ENCODE peak calls at places on chromosomes 6 and 20, in four cellular contexts. T is esophagus muscularis mucosa, M is sigmoid colon, G is psoas muscle. U is an unnamed sample. For H3K27me3, the result is how much of the 10 kb centered on the place peaks cover.

GRCh38 chr20:50663095-50663821 is 28.1 kb downstream of the RIPOR3 start:
- DNase-seq in T (no peak), M (no peak), G (no peak), U (no peak)

GRCh38 chr6:16752206-16752867 is 8.9 kb downstream of the ATXN1 start:
- DNase-seq in T (no peak), M (no peak), G (no peak), U (no peak)

GRCh38 chr6:142385352-142385751 is 83.5 kb downstream of the ADGRG6 start:
- DNase-seq in T (no peak), M (no peak), G (no peak), U (no peak)

GRCh38 chr6:999552-999951 is 306.6 kb upstream of the EXOC2 start:
- DNase-seq in T (no peak), M (no peak), G (no peak), U (no peak)

GRCh38 chr20:21156266-21156665 is 30.4 kb downstream of the KIZ start:
- DNase-seq in T (no peak), M (no peak), G (no peak), U (no peak)

GRCh38 chr6:26575494-26575939 is 21.2 kb upstream of the ABT1 start:
- DNase-seq in T (no peak), M (no peak), G (no peak), U (no peak)

GRCh38 chr6:143514996-143515760 is 3.7 kb upstream of the FUCA2 start:
- DNase-seq in T (no peak), M (peak), G (peak), U (no peak)

GRCh38 chr6:117947234-117947633 is 40.2 kb downstream of the SLC35F1 start:
- DNase-seq in T (no peak), M (no peak), G (no peak), U (no peak)

GRCh38 chr6:156808287-156808686 is 31.1 kb downstream of the ARID1B start:
- DNase-seq in T (no peak), M (no peak), G (no peak), U (no peak)

DNA sequence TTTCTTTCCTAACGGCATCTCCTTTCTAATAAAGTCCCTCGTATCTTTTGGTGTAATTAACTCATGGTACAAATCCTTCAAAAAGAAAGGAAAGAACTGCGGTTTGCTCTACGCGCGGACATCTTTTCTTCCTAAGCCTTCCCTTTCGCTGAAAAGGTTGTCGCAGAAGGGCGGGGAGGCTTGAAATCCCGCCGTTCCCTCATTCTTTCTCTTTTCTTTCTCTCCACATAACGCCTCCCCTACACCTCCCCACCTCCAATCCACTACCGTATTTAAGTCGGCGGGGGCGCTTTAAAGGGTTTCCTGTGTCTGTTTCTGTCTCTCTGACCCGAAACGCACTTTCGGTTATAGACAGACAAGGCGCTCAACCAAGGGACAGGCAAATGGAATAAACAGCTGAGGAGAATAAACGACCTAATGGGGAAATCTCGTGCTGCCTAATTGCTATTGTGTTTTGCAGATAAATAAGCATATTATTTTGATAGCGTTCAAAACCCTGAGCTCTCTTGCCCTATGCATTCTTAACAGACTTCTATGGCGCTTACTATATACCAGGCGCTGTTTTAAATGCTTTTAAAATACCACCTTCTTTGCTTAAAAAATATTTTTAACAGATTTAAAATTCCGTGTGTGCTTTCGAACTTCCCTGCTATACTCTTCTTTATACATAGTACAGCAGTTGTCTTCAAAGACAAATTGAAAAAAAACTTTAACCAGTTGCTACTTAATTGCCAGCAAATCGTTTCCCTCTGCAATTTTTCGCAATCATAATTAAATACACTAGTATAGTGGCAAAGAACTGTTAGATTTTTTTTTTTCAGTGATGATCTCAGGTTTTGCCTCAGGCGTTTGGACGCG is 2.5 kb upstream of the HEY2 start:
- DNase-seq in T (no peak), M (peak), G (peak), U (no peak)
- H3K27me3 ChIP-seq in T (half or more), M (under half), G (under half), U (under half)

DNA sequence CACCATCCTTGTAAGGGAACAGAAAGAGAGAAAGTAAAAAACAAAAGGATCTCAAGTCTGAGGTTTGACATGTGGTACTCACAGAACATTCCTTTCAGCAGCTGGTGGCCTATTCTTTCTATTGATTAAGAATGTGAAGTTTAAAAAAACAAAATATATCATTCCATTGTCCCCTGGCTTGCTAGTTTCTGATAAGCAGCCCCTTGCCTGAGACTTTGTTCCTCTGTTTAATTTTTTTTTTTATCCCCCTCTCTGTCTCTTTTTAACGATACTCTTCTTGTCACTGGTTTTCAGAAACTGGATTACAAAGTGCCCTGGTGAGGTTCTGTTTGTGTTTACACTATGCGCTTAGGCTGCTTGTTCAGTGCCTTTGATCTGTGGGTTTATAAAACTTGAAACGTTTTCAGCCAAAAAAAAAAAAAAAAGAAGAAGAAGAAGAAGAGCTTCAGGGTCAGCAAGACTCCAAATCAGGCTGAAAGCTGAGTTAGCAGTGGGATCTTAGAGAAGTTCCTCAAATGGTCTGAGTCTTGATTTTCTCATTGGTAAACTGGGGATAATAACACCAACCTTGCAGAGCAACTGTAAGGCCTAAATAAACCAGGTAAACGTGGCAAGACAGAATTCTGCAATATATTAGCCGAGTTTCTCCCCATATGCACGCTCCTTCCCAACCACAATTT is 45.1 kb upstream of the SLC22A23 start:
- DNase-seq in T (no peak), M (no peak), G (no peak), U (no peak)
- H3K27ac ChIP-seq in T (no peak), M (no peak), G (no peak), U (no peak)

GRCh38 chr20:61878478-61879302 is 187.0 kb downstream of the TAF4 start:
- DNase-seq in T (no peak), M (no peak), G (peak), U (no peak)

GRCh38 chr20:61877776-61878477 is 187.8 kb downstream of the TAF4 start:
- DNase-seq in T (no peak), M (no peak), G (no peak), U (no peak)

GRCh38 chr20:61876931-61877330 is 188.8 kb downstream of the TAF4 start:
- DNase-seq in T (no peak), M (no peak), G (no peak), U (no peak)

GRCh38 chr20:61875996-61876395 is 189.7 kb downstream of the TAF4 start:
- DNase-seq in T (no peak), M (no peak), G (no peak), U (no peak)

DNA sequence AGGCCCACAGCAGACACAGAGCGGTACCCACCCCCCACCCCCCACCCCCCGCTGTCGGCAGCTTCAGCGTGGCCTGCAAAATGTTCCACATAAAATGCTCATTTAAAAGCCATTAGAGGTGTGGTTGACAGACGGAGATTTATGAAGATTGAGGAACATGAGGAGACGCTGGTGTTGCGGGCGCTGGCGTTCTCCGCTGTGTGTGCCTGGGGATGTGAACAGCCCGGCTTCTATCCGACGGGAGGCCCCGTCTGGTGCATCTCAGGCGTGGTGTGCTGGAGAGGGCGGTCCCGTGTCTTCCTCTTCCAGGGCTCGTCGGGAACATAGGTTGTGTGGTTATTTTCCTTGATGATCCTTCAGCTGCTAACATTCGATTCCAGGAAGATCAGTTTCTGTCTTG is 188.3 kb downstream of the TAF4 start:
- DNase-seq in T (no peak), M (no peak), G (no peak), U (no peak)
- H3K27me3 ChIP-seq in T (half or more), M (under half), G (under half), U (under half)

GRCh38 chr6:56709650-56710049 is 67.0 kb upstream of the DST start:
- DNase-seq in T (no peak), M (no peak), G (no peak), U (no peak)

GRCh38 chr6:56713285-56713684 is 70.6 kb upstream of the DST start:
- DNase-seq in T (no peak), M (peak), G (peak), U (no peak)

GRCh38 chr6:56710967-56711366 is 68.3 kb upstream of the DST start:
- DNase-seq in T (no peak), M (no peak), G (no peak), U (no peak)

GRCh38 chr6:56706981-56707726 is 64.5 kb upstream of the DST start:
- DNase-seq in T (no peak), M (no peak), G (no peak), U (no peak)

DNA sequence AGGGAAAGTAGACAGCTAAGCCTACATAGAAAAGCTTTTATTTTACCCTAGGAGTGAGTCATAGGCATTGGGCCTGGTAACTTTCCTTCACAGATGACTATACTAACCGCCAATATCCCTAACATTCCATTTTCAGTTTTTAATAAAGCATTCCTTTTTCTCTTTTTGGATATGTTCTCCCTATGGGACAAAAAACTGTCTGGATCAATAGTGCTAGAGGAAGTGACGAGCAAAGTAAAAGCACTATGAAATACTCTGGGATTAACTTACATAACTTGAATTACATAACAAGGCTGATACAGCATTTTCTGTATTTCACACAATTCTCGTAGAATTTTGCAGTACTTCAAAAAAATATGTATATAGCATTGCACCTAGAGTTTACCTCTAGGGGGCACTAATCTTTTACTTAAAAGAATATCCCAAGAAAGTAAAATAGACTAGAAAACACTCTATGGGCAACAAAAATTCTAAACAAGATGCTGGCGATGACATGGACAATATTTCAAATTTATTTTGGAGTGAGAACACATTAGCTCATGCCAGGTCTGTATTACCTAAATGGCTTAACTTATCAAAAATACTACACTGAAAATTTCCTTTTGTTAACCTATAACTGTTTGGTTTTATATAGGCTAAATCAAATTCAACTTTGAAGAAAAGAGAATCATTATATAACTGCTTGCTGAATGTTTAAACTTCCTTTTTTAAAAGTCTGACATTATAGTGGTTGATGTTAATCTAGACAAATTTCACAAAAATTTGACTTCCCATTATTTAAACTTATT is 66.3 kb upstream of the DST start:
- DNase-seq in T (no peak), M (no peak), G (no peak), U (no peak)
- H3K27ac ChIP-seq in T (peak), M (peak), G (peak), U (peak)

GRCh38 chr6:34568341-34568680 is 12.2 kb upstream of the SPDEF start:
- DNase-seq in T (no peak), M (no peak), G (no peak), U (no peak)

GRCh38 chr6:34568829-34569228 is 12.7 kb upstream of the SPDEF start:
- DNase-seq in T (no peak), M (no peak), G (no peak), U (no peak)

GRCh38 chr6:34570066-34570833 is 14.1 kb upstream of the SPDEF start:
- DNase-seq in T (no peak), M (no peak), G (no peak), U (no peak)

GRCh38 chr6:34571388-34571787 is 15.3 kb upstream of the SPDEF start:
- DNase-seq in T (no peak), M (no peak), G (peak), U (no peak)

GRCh38 chr6:34569361-34569973 is 13.3 kb upstream of the SPDEF start:
- DNase-seq in T (no peak), M (no peak), G (no peak), U (no peak)
- H3K27me3 ChIP-seq in T (half or more), M (under half), G (under half), U (under half)

GRCh38 chr6:104860221-104860620 is 502 bp upstream of the HACE1 start:
- DNase-seq in T (no peak), M (no peak), G (no peak), U (no peak)
- H3K27ac ChIP-seq in T (peak), M (peak), G (peak), U (peak)

DNA sequence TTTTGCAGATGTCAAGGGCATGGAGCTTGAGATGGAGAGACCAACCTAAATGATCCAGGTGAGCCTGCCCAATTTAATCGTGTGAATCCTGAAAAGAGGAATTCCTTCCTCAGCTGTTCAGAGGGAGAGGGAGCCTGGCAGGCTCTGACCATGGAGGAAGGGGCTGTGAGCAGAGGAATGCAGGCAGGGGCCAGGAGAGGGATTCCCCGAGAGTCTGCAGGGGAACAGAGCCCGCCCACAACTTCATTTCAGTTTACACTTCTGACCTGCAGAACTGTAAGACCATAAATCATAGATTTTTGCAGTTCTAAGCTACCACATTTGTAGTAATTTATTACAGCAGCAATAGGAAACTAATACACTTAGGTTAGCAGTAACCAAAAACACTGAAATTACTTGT is 164.1 kb downstream of the TBXT start:
- DNase-seq in T (no peak), M (no peak), G (no peak), U (no peak)
- H3K27me3 ChIP-seq in T (under half), M (under half), G (under half), U (under half)

GRCh38 chr6:106083618-106084017 is 2.5 kb upstream of the PRDM1 start:
- DNase-seq in T (peak), M (no peak), G (no peak), U (no peak)
- H3K27ac ChIP-seq in T (no peak), M (no peak), G (no peak), U (peak)

GRCh38 chr20:59888050-59888449 is 45.4 kb downstream of the SYCP2 start:
- DNase-seq in T (no peak), M (no peak), G (no peak), U (no peak)

GRCh38 chr20:59895908-59896307 is 37.5 kb downstream of the SYCP2 start:
- DNase-seq in T (no peak), M (no peak), G (no peak), U (no peak)

DNA sequence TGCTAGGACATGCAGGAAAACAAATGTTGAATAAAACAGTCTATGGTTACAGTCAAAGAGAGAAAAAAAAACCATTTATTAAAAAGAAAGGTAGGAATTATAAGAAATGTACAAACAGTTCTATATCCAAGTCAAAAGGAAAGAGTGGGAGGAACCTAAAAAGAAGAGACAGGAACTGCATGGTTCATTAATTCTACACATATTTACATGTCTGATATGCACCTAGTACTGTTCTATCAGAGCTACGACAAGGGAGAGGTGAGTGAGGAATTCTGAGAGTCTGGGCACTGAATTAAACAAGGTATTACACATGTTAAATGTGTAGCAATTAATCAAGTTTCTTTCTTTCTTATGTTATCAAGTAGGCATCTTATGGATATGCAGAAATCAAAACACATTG is 41.9 kb downstream of the SYCP2 start:
- DNase-seq in T (no peak), M (no peak), G (no peak), U (no peak)
- H3K27me3 ChIP-seq in T (under half), M (under half), G (under half), U (under half)

U was measured in vagina.